ENCODE peak calls at places on chromosomes 12 and 14, in four cellular contexts. X is transverse colon, M is ovary, Y is heart left ventricle. L is an unnamed sample.

GRCh38 chr12:39297946-39298345 is 145.0 kb downstream of the KIF21A start:
- DNase-seq in X (no peak), M (no peak), Y (no peak), L (no peak)

GRCh38 chr12:54385251-54385914 is 850 bp upstream of the ZNF385A start:
- DNase-seq in X (no peak), M (no peak), Y (no peak), L (no peak)

GRCh38 chr12:120240495-120240833 is 25.1 kb downstream of the PXN start:
- DNase-seq in X (no peak), M (no peak), Y (no peak), L (no peak)

GRCh38 chr14:102486513-102487203 is 22.9 kb downstream of the ANKRD9 start:
- DNase-seq in X (no peak), M (no peak), Y (no peak), L (no peak)

GRCh38 chr12:124867389-124867930 is 3.8 kb upstream of the SCARB1 start:
- DNase-seq in X (peak; percentile 20), M (no peak), Y (no peak), L (peak; percentile 39)

GRCh38 chr12:76024942-76025600 is 6.5 kb downstream of the PHLDA1 start:
- DNase-seq in X (no peak), M (no peak), Y (no peak), L (no peak)

GRCh38 chr12:98758331-98758730 is 113.2 kb downstream of the APAF1 start:
- DNase-seq in X (no peak), M (no peak), Y (peak; percentile 43), L (no peak)

GRCh38 chr12:94010307-94010706 is 138.1 kb upstream of the PLXNC1 start:
- DNase-seq in X (no peak), M (no peak), Y (no peak), L (no peak)

GRCh38 chr14:102219316-102219715 is 79.6 kb downstream of the WDR20 start:
- DNase-seq in X (no peak), M (no peak), Y (no peak), L (no peak)

GRCh38 chr14:90815817-90816662 is at the start of gene TTC7B:
- DNase-seq in X (peak; percentile 43), M (peak; percentile 69), Y (peak; percentile 52), L (peak; percentile 51)

GRCh38 chr12:107912421-107913004 is 138.0 kb downstream of the ASCL4 start:
- DNase-seq in X (peak; percentile 51), M (no peak), Y (peak; percentile 58), L (peak; percentile 40)

GRCh38 chr14:51333901-51334432 is 93.9 kb downstream of the TMX1 start:
- DNase-seq in X (no peak), M (no peak), Y (peak; percentile 46), L (no peak)

GRCh38 chr12:11622774-11623375 is 26.6 kb upstream of the ETV6 start:
- DNase-seq in X (no peak), M (no peak), Y (no peak), L (no peak)

GRCh38 chr12:128817115-128818015 is 6.4 kb downstream of the SLC15A4 start:
- DNase-seq in X (peak; percentile 43), M (no peak), Y (peak; percentile 83), L (peak; percentile 41)

GRCh38 chr12:59600174-59600573 is 4.3 kb downstream of the SLC16A7 start:
- DNase-seq in X (no peak), M (no peak), Y (no peak), L (no peak)

GRCh38 chr12:69007858-69008314 is 74.9 kb upstream of the CPM start:
- DNase-seq in X (no peak), M (no peak), Y (no peak), L (no peak)

GRCh38 chr12:65940744-65941143 is 116.5 kb downstream of the HMGA2 start:
- DNase-seq in X (no peak), M (no peak), Y (no peak), L (no peak)

GRCh38 chr12:65945457-65945856 is 121.2 kb downstream of the HMGA2 start:
- DNase-seq in X (no peak), M (no peak), Y (no peak), L (no peak)

GRCh38 chr12:65944637-65945036 is 120.4 kb downstream of the HMGA2 start:
- DNase-seq in X (no peak), M (no peak), Y (no peak), L (no peak)

GRCh38 chr12:65941388-65941787 is 117.1 kb downstream of the HMGA2 start:
- DNase-seq in X (no peak), M (no peak), Y (no peak), L (no peak)

DNA sequence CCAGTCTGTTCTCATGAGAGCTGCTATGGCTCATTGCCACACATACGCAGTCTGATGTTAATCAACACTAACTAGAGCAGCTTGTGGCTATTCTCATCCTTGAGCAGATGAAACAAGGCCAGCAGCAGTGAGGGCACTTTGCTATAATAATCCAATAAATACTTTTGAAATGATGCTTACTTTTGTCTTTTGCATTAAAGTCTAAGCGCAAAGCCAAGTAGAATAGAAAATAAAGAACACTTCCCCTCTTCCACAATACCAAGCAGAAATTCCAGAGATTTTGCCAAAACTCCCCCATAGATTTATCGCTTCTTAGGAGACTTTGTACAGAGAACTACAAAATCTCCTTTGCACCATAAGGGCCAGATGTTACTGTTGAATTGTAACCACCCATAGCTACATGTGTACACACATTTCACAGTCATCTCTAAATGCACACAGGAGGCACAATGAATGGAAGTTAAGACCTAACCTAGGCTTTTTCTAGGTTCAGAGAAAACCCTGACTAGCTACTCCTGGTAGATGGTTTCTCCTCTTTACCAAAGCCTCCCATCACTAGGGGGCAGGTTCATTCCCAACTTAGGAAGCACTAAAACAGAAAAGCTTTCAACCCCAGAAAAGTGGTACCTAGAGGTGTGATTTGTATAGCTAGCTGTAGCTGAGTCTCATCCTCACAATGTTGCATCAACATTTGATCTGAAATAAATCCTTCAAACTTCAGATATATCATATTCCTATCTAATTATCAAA is 119.3 kb downstream of the HMGA2 start:
- DNase-seq in X (no peak), M (no peak), Y (no peak), L (no peak)
- TF ChIP-seq CTCF in X (no peak), M (no peak), Y (no peak), L (no peak)

GRCh38 chr12:47067778-47068431 is 11.5 kb upstream of the PCED1B start:
- DNase-seq in X (no peak), M (no peak), Y (no peak), L (no peak)

GRCh38 chr12:47073951-47074350 is 5.5 kb upstream of the PCED1B start:
- DNase-seq in X (no peak), M (no peak), Y (no peak), L (no peak)

GRCh38 chr12:47068539-47068938 is 10.9 kb upstream of the PCED1B start:
- DNase-seq in X (no peak), M (no peak), Y (no peak), L (no peak)

GRCh38 chr12:47074757-47075156 is 4.7 kb upstream of the PCED1B start:
- DNase-seq in X (no peak), M (no peak), Y (no peak), L (no peak)

GRCh38 chr12:47071241-47071852 is 8.1 kb upstream of the PCED1B start:
- DNase-seq in X (no peak), M (no peak), Y (no peak), L (no peak)
- H3K9me3 ChIP-seq in X (no peaks in the 10 kb centered on the region), M (no peaks in the 10 kb centered on the region), Y (no peaks in the 10 kb centered on the region), L (no peaks in the 10 kb centered on the region)

DNA sequence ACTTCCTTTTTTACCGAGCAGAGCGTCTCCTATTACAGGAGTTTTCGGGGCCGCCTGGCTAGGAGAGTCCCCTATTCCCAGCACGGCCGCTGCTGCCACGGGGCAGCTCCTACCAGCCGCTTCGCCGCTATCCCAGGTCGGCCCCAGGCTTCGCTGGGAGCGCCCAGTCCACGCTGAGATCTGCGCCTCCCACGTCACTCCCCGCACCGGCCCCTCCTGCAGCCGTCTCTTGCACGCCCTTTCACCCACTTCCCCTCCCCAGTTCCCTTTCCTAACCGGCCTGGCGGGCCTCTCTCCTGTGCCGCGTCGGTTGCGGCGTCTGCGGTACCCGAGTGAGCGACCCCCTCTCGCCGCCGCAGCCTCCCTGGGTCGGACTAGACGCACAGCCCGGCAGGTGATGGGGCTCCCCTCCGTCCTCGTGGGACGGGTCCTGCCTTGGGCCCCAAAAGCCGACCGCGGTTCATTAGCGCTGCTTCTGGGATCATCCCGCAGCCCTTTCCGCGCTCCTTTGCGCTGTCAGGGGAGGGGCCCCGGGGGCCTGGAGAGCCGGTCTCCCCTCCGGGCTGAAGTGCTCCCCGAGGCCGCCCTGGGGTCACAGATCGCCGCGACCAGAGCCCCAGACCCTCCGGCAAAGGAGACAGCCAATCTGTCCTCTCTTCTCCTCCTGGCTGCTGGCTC is 1318.4 kb downstream of the TMEM121 start:
- DNase-seq in X (peak; percentile 90), M (peak; percentile 82), Y (peak; percentile 78), L (peak; percentile 64)
- TF ChIP-seq POLR2A in X (peak; percentile 70), M (peak; percentile 73), Y (no peak), L (no peak)

GRCh38 chr14:61607570-61608244 is 87.6 kb upstream of the HIF1A start:
- DNase-seq in X (no peak), M (no peak), Y (no peak), L (no peak)
- TF ChIP-seq CTCF in X (no peak), M (no peak), Y (no peak), L (no peak)

GRCh38 chr14:52413729-52414453 is 99.8 kb downstream of the PTGER2 start:
- DNase-seq in X (no peak), M (no peak), Y (no peak), L (no peak)
- H3K9me3 ChIP-seq in X (no peaks in the 10 kb centered on the region), M (no peaks in the 10 kb centered on the region), Y (no peaks in the 10 kb centered on the region), L (no peaks in the 10 kb centered on the region)

GRCh38 chr12:130715150-130715995 is 726 bp downstream of the RIMBP2 start:
- DNase-seq in X (no peak), M (peak; percentile 35), Y (no peak), L (peak; percentile 19)
- TF ChIP-seq POLR2A in X (no peak), M (no peak), Y (no peak), L (no peak)

GRCh38 chr12:51264297-51264696 is 5.9 kb downstream of the SMAGP start:
- DNase-seq in X (no peak), M (no peak), Y (no peak), L (no peak)

GRCh38 chr12:51263341-51263740 is 6.9 kb downstream of the SMAGP start:
- DNase-seq in X (no peak), M (no peak), Y (no peak), L (no peak)

GRCh38 chr12:51265024-51265423 is 5.2 kb downstream of the SMAGP start:
- DNase-seq in X (no peak), M (no peak), Y (no peak), L (no peak)

DNA sequence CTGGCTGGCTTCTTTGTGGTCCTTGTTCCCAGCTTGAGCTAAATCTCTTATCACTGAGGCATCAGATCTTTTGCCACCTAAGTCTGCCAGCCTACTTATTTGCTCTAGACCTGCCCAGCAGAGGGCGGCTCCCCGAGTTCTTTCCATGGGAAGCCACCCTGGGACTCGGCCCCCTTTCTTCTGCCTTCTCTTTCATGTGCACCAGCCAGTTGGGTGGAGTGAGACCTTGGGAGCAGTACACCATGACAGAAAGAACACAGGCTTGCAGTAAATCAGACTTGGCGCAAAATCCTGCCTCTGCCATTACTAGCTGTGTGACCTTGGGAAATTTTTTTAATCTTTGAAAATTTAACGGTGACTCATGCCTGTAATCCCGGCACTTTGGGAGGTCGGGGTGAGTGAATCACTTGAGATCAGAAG is 7.4 kb downstream of the SMAGP start:
- DNase-seq in X (peak; percentile 79), M (peak; percentile 49), Y (no peak), L (peak; percentile 78)
- TF ChIP-seq CTCF in X (peak; percentile 47), M (no peak), Y (no peak), L (peak; percentile 46)

DNA sequence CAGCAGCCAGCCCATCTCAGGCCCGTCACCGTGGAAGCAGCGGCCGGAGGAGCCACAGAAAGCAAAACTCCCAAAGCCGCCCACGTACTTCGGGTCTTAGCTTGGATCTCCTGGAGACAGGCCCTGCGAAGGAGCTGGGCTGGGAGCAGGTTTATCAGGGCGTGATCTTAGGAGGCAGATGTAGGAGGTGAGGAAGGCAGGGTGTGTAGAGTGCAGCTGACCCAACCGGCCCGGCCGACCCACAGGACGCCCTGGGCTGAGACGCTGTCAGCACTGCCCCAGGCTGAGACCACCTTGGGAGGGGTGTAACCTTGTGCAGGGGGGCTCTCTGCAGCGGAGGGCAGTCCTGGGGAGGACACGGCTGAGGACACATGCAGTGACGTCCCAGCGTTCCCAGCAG is 30.7 kb upstream of the FBRSL1 start:
- DNase-seq in X (no peak), M (no peak), Y (no peak), L (no peak)
- H3K9me3 ChIP-seq in X (no peaks in the 10 kb centered on the region), M (no peaks in the 10 kb centered on the region), Y (no peaks in the 10 kb centered on the region), L (no peaks in the 10 kb centered on the region)